ENCODE peak calls at places on chromosome 7, in eight cellular contexts. Y, N, M, R, B, P, Z and C are unnamed samples.

GRCh38 chr7:158824028-158824427 is 5.3 kb downstream of the ESYT2 start:
- DNase-seq in Z (no peak), R (peak), N (no peak), B (no peak), M (no peak), Y (no peak), P (no peak), C (no peak)

GRCh38 chr7:28984631-28985030 is 26.5 kb upstream of the TRIL start:
- DNase-seq in P (peak), Z (peak), N (peak), Y (peak), R (peak), B (peak), M (peak), C (peak)

GRCh38 chr7:93159490-93159889 is 11.3 kb upstream of the SAMD9L start:
- DNase-seq in M (no peak), Y (no peak), B (peak), N (no peak), Z (no peak), R (no peak), P (no peak), C (no peak)

GRCh38 chr7:159272739-159273138 is 128.1 kb upstream of the VIPR2 start:
- DNase-seq in Z (no peak), M (no peak), R (no peak), B (no peak), N (no peak), P (no peak), Y (no peak), C (no peak)

GRCh38 chr7:158863611-158864506 is 7.5 kb downstream of the DYNC2I1 start:
- DNase-seq in R (peak), M (peak), B (peak), Y (peak), P (peak), N (peak), Z (peak), C (peak)

GRCh38 chr7:123712619-123713018 is 36.2 kb downstream of the WASL start:
- DNase-seq in M (no peak), Y (no peak), R (peak), N (no peak), Z (peak), P (no peak), B (peak), C (no peak)

GRCh38 chr7:148299335-148299734 is 291.2 kb upstream of the C7orf33 start:
- DNase-seq in Z (no peak), B (no peak), R (no peak), M (no peak), Y (no peak), N (no peak), P (no peak), C (no peak)

GRCh38 chr7:64997927-64998391 is 7.1 kb upstream of the ZNF117 start:
- DNase-seq in P (no peak), Z (no peak), N (peak), Y (no peak), R (peak), M (no peak), B (peak), C (peak)

GRCh38 chr7:143518521-143518920 is 40.8 kb downstream of the TAS2R41 start:
- DNase-seq in Z (peak), B (peak), N (no peak), R (no peak), Y (peak), P (no peak), M (no peak), C (no peak)

GRCh38 chr7:18445916-18446520 is 49.5 kb upstream of the HDAC9 start:
- DNase-seq in R (no peak), Z (no peak), B (no peak), N (no peak), P (no peak), M (no peak), Y (peak), C (no peak)

GRCh38 chr7:18572885-18573284 is 77.3 kb downstream of the HDAC9 start:
- DNase-seq in P (no peak), M (no peak), Z (no peak), B (no peak), R (no peak), Y (no peak), N (no peak), C (no peak)

GRCh38 chr7:80184693-80185092 is 50.1 kb downstream of the GNAI1 start:
- DNase-seq in Z (no peak), B (no peak), Y (no peak), M (no peak), P (no peak), N (no peak), R (no peak), C (no peak)

GRCh38 chr7:925601-926000 is 28.9 kb downstream of the ADAP1 start:
- DNase-seq in N (peak), P (no peak), B (no peak), Z (no peak), M (no peak), Y (no peak), R (no peak), C (no peak)

GRCh38 chr7:13198741-13199140 is 511.3 kb downstream of the ARL4A start:
- DNase-seq in M (no peak), P (no peak), Z (no peak), Y (no peak), B (no peak), N (no peak), R (peak), C (peak)

GRCh38 chr7:91556956-91557650 is 292.9 kb downstream of the FZD1 start:
- DNase-seq in Z (peak), B (no peak), M (no peak), R (no peak), Y (no peak), P (no peak), N (no peak), C (peak)

GRCh38 chr7:77989981-77990566 is 191.5 kb downstream of the PHTF2 start:
- DNase-seq in R (no peak), P (no peak), B (no peak), M (no peak), Z (no peak), N (no peak), Y (no peak), C (peak)

GRCh38 chr7:2116903-2117680 is 115.7 kb downstream of the MAD1L1 start:
- DNase-seq in B (no peak), R (no peak), Y (no peak), N (peak), P (peak), M (peak), Z (peak), C (no peak)

GRCh38 chr7:18352339-18353255 is 143.0 kb upstream of the HDAC9 start:
- DNase-seq in Z (peak), M (peak), P (peak), B (peak), N (peak), R (peak), Y (peak), C (peak)

GRCh38 chr7:132225216-132226030 is 350.8 kb downstream of the PLXNA4 start:
- DNase-seq in Y (no peak), Z (no peak), P (no peak), N (no peak), R (no peak), M (no peak), B (no peak), C (peak)

GRCh38 chr7:129774359-129774758 is 162.8 kb downstream of the NRF1 start:
- DNase-seq in B (no peak), M (peak), R (no peak), N (no peak), Y (peak), P (no peak), Z (no peak), C (no peak)

GRCh38 chr7:155357573-155358041 is 59.9 kb downstream of the INSIG1 start:
- DNase-seq in Y (no peak), M (no peak), R (peak), Z (no peak), P (no peak), N (no peak), B (peak), C (peak)

GRCh38 chr7:117205856-117206255 is 117.0 kb downstream of the WNT2 start:
- DNase-seq in Y (no peak), N (no peak), P (no peak), Z (no peak), R (no peak), M (no peak), B (no peak), C (no peak)

GRCh38 chr7:157615852-157616251 is 279.0 kb downstream of the DNAJB6 start:
- DNase-seq in B (no peak), M (no peak), P (no peak), Z (no peak), N (no peak), R (no peak), Y (no peak), C (no peak)

GRCh38 chr7:140447841-140448240 is 31.5 kb downstream of the MKRN1 start:
- DNase-seq in N (no peak), Z (no peak), M (no peak), R (no peak), B (no peak), P (no peak), Y (no peak), C (no peak)

GRCh38 chr7:111091623-111092370 is 870 bp downstream of the LRRN3 start:
- DNase-seq in B (no peak), M (peak), Z (no peak), N (no peak), Y (peak), P (peak), R (no peak), C (no peak)

GRCh38 chr7:157555308-157555707 is 218.5 kb downstream of the DNAJB6 start:
- DNase-seq in P (no peak), B (peak), M (no peak), Z (peak), Y (no peak), N (no peak), R (no peak), C (peak)

GRCh38 chr7:146654048-146654447 is 537.4 kb downstream of the CNTNAP2 start:
- DNase-seq in Y (peak), N (no peak), M (no peak), P (no peak), Z (peak), B (peak), R (no peak), C (no peak)

GRCh38 chr7:20280475-20281351 is 50.0 kb upstream of the ITGB8 start:
- DNase-seq in B (peak), M (peak), Y (no peak), N (no peak), P (peak), Z (peak), R (peak), C (peak)

GRCh38 chr7:41007351-41007751 is 695.5 kb downstream of the INHBA start:
- DNase-seq in M (no peak), Y (no peak), R (no peak), Z (peak), P (no peak), B (peak), N (no peak), C (peak)

GRCh38 chr7:41630741-41631140 is 72.1 kb downstream of the INHBA start:
- DNase-seq in N (no peak), M (no peak), Y (no peak), P (peak), Z (no peak), R (no peak), B (no peak), C (no peak)

GRCh38 chr7:110801502-110801901 is 289.4 kb upstream of the LRRN3 start:
- DNase-seq in B (no peak), R (no peak), M (no peak), N (no peak), P (no peak), Y (no peak), Z (no peak), C (no peak)

GRCh38 chr7:37833107-37833817 is 15.1 kb upstream of the NME8 start:
- DNase-seq in N (peak), Z (peak), B (peak), Y (peak), R (peak), M (peak), P (peak), C (peak)

GRCh38 chr7:36303202-36304098 is 86.2 kb upstream of the ANLN start:
- DNase-seq in P (peak), R (peak), Y (peak), Z (peak), B (peak), M (peak), N (peak), C (peak)

GRCh38 chr7:24318326-24318725 is 34.3 kb downstream of the NPY start:
- DNase-seq in M (no peak), Y (peak), N (no peak), Z (no peak), B (no peak), R (peak), P (no peak), C (peak)

GRCh38 chr7:17991866-17992648 is 35.6 kb downstream of the PRPS1L1 start:
- DNase-seq in M (no peak), R (peak), P (no peak), N (no peak), Z (no peak), Y (peak), B (peak), C (no peak)

GRCh38 chr7:109351493-109351892 is 781.8 kb downstream of the DNAJB9 start:
- DNase-seq in M (no peak), N (no peak), B (no peak), Y (no peak), R (no peak), Z (no peak), P (no peak), C (no peak)

GRCh38 chr7:25895792-25896171 is 256.2 kb upstream of the NFE2L3 start:
- DNase-seq in R (no peak), B (no peak), P (no peak), M (no peak), Z (no peak), Y (peak), N (no peak), C (no peak)
- H3K4me3 ChIP-seq in R (no peak), B (no peak), P (no peak), M (peak), Z (no peak), Y (peak), N (no peak), C (peak)

GRCh38 chr7:150367187-150367510 is 1.5 kb upstream of the REPIN1 start:
- DNase-seq in B (no peak), M (no peak), N (no peak), Y (no peak), Z (no peak), P (no peak), R (no peak), C (no peak)
- H3K4me3 ChIP-seq in B (no peak), M (no peak), N (no peak), Y (no peak), Z (no peak), P (no peak), R (no peak), C (no peak)

GRCh38 chr7:7567898-7568531 is 1.3 kb downstream of the MIOS start:
- DNase-seq in R (peak), Z (no peak), Y (no peak), M (no peak), N (no peak), B (no peak), P (no peak), C (peak)
- H3K4me3 ChIP-seq in R (peak), Z (peak), Y (peak), M (peak), N (peak), B (peak), P (peak), C (peak)

GRCh38 chr7:70608229-70608628 is 523.7 kb upstream of the GALNT17 start:
- DNase-seq in P (no peak), Y (no peak), N (no peak), M (no peak), Z (no peak), R (no peak), B (no peak), C (no peak)

GRCh38 chr7:70615066-70615465 is 516.9 kb upstream of the GALNT17 start:
- DNase-seq in Y (no peak), P (no peak), B (no peak), Z (no peak), M (peak), R (no peak), N (no peak), C (no peak)

GRCh38 chr7:70616821-70617220 is 515.1 kb upstream of the GALNT17 start:
- DNase-seq in P (no peak), B (no peak), N (no peak), R (no peak), Y (no peak), Z (no peak), M (no peak), C (no peak)

GRCh38 chr7:70614237-70614984 is 517.5 kb upstream of the GALNT17 start:
- DNase-seq in Z (peak), N (peak), B (peak), Y (peak), P (no peak), M (peak), R (peak), C (no peak)

GRCh38 chr7:70612811-70613210 is 519.1 kb upstream of the GALNT17 start:
- DNase-seq in M (no peak), Y (peak), R (no peak), B (no peak), P (no peak), N (no peak), Z (no peak), C (no peak)
- H3K4me3 ChIP-seq in M (no peak), Y (no peak), R (no peak), B (no peak), P (no peak), N (no peak), Z (no peak), C (no peak)